ENCODE peak calls at places on chromosomes 3 and 15, in seven cellular contexts. X is fibroblast of lung, I is NT2/D1, Z is endodermal cell, U is neural progenitor cell, W is IMR-90, M is adipocyte. S is an unnamed sample. For H3K4me1 and H3K9me3, the result is how much of the 10 kb centered on the place peaks cover.

GRCh38 chr3:178498866-178499265 is 37.4 kb upstream of the KCNMB2 start:
- DNase-seq in X (no peak), I (no peak), Z (no peak), U (no peak), W (no peak), M (no peak), S (no peak)

GRCh38 chr15:68366314-68366713 is 65.6 kb downstream of the ITGA11 start:
- DNase-seq in X (no peak), I (no peak), Z (peak), U (peak), W (no peak), M (no peak), S (no peak)

GRCh38 chr3:138945646-138946553 is 1.0 kb downstream of the FOXL2 start:
- DNase-seq in X (no peak), I (no peak), Z (peak), U (peak), W (peak), M (peak), S (peak)

GRCh38 chr3:150049317-150049716 is 78.6 kb upstream of the PFN2 start:
- DNase-seq in X (peak), I (no peak), Z (no peak), U (no peak), W (peak), M (peak), S (no peak)

GRCh38 chr3:55609230-55610100 is 122.4 kb upstream of the WNT5A start:
- DNase-seq in X (no peak), I (no peak), Z (no peak), U (no peak), W (no peak), M (no peak), S (no peak)

GRCh38 chr3:174355505-174355904 is 503.6 kb upstream of the NAALADL2 start:
- DNase-seq in X (peak), I (peak), Z (no peak), U (peak), W (peak), M (no peak), S (no peak)

GRCh38 chr3:106379251-106379750 is 510.5 kb upstream of the CBLB start:
- DNase-seq in X (no peak), I (no peak), Z (no peak), U (no peak), W (no peak), M (no peak), S (no peak)

GRCh38 chr3:155504682-155505081 is 211.2 kb upstream of the STRIT1 start:
- DNase-seq in X (no peak), I (no peak), Z (no peak), U (no peak), W (no peak), M (no peak), S (no peak)

GRCh38 chr3:20846081-20846480 is 660.1 kb upstream of the SGO1 start:
- DNase-seq in X (no peak), I (no peak), Z (no peak), U (no peak), W (no peak), M (no peak), S (no peak)

GRCh38 chr15:27861171-27861570 is 237.9 kb downstream of the OCA2 start:
- DNase-seq in X (no peak), I (no peak), Z (no peak), U (no peak), W (no peak), M (no peak), S (no peak)

GRCh38 chr15:40498418-40498817 is 27.6 kb downstream of the CHST14 start:
- DNase-seq in X (peak), I (no peak), Z (no peak), U (no peak), W (peak), M (no peak), S (no peak)

GRCh38 chr3:102224171-102224570 is 210.6 kb upstream of the ZPLD1 start:
- DNase-seq in X (peak), I (no peak), Z (no peak), U (no peak), W (peak), M (peak), S (peak)

GRCh38 chr3:141797167-141797773 is 34.1 kb downstream of the GRK7 start:
- DNase-seq in X (peak), I (peak), Z (peak), U (peak), W (peak), M (no peak), S (peak)

DNA sequence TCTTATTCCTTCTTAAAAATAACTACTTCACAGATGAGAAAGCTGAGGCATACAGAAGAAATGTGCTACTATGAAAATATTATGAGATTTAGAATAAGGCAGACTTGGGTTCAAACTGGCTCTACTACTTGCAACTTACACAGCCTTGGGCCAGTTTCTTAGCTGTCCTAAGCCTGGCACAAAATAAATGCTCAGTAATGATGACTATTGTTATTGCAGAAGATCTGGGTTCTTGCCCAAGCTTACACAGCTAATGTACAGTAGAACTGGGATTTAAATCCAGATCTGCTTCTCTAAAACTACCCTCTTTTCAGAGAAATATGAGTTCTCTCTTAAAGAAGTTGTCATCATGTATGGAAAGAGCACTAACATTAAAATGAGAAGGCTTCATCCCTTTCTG is 228.2 kb upstream of the TPRG1 start:
- DNase-seq in X (peak), I (no peak), Z (no peak), U (no peak), W (peak), M (no peak), S (no peak)
- H3K4me1 ChIP-seq in X (under half), I (under half), Z (under half), U (under half), W (under half), M (half or more), S (under half)

DNA sequence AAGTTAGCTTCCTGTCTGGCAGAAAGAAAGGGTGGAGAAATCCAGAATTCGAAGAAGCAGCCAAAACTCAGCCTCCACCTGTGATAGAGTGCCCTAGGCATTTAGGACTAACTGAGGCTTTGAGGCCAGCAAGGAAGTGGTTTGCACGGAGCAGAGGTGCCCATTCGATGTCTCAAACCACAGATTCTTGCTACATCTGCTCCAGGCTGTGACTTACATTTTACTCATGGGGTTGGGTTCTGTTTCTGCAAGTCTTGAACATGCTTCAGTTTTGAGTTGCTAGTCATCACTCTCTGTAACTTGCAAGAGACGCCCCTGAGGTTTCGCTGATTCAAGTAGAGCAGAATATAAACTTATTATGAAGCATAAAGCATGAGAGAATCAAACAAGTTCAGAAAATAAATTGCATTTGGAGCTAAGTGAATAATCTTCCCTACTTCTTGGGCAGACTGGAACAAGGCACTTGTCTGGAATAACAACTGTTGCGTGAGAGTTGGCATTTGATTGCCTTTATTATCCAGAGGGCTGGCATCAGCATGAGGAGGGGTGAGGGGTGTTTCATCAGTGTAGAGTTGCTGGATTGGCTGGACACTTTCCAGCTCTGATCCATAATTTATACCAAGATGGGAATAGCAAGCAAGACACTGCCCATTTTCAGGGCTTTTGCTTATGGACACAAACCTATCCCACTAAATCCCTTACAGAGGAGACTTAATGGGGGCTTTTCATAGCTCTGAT is 256.5 kb downstream of the AGBL1 start:
- DNase-seq in X (no peak), I (no peak), Z (no peak), U (no peak), W (no peak), M (no peak), S (no peak)
- H3K9me3 ChIP-seq in X (under half), I (under half), Z (under half), U (under half), W (under half), M (under half), S (under half)

GRCh38 chr15:39323157-39323556 is 257.7 kb upstream of the THBS1 start:
- DNase-seq in X (no peak), I (no peak), Z (no peak), U (no peak), W (no peak), M (no peak), S (no peak)
- H3K9ac ChIP-seq in X (no peak), I (no peak), Z (no peak), U (no peak), W (no peak), M (no peak), S (no peak)

GRCh38 chr3:113218011-113218678 is 6.8 kb downstream of the BOC start:
- DNase-seq in X (no peak), I (no peak), Z (no peak), U (no peak), W (no peak), M (no peak), S (no peak)
- H3K4me1 ChIP-seq in X (under half), I (under half), Z (under half), U (under half), W (under half), M (under half), S (under half)

GRCh38 chr3:6097021-6097420 is 763.9 kb upstream of the GRM7 start:
- DNase-seq in X (no peak), I (no peak), Z (no peak), U (no peak), W (no peak), M (no peak), S (no peak)
- H3K9me3 ChIP-seq in X (under half), I (under half), Z (under half), U (under half), W (under half), M (under half), S (under half)

GRCh38 chr3:43215138-43215537 is 71.2 kb upstream of the SNRK start:
- DNase-seq in X (no peak), I (no peak), Z (no peak), U (no peak), W (no peak), M (no peak), S (no peak)

GRCh38 chr3:43214616-43215015 is 71.7 kb upstream of the SNRK start:
- DNase-seq in X (no peak), I (no peak), Z (no peak), U (no peak), W (no peak), M (no peak), S (no peak)

GRCh38 chr3:43212914-43213611 is 73.3 kb upstream of the SNRK start:
- DNase-seq in X (no peak), I (no peak), Z (no peak), U (no peak), W (no peak), M (no peak), S (no peak)

GRCh38 chr3:43211681-43212080 is 74.7 kb upstream of the SNRK start:
- DNase-seq in X (no peak), I (no peak), Z (no peak), U (no peak), W (no peak), M (no peak), S (no peak)

DNA sequence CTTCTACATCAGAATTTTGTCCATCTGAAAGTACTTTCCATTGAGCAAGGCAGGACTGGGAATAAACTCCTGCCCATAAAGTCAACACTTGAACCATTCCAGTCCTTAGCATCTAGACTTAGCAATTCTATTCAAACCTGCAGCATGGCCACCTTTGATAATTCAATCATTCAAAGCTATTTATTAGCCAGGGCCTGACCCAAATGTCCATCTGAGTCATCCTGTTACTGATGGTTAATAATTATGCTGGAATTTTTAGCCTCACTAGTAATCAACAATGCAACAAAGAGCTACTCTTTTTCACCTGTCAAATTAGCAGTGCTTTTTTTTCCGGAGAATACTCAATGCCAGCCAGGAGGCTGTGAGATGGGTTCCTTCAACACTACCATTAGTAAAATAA is 72.7 kb upstream of the SNRK start:
- DNase-seq in X (no peak), I (no peak), Z (no peak), U (no peak), W (no peak), M (no peak), S (no peak)
- H3K9ac ChIP-seq in X (no peak), I (no peak), Z (no peak), U (no peak), W (no peak), M (no peak), S (no peak)

DNA sequence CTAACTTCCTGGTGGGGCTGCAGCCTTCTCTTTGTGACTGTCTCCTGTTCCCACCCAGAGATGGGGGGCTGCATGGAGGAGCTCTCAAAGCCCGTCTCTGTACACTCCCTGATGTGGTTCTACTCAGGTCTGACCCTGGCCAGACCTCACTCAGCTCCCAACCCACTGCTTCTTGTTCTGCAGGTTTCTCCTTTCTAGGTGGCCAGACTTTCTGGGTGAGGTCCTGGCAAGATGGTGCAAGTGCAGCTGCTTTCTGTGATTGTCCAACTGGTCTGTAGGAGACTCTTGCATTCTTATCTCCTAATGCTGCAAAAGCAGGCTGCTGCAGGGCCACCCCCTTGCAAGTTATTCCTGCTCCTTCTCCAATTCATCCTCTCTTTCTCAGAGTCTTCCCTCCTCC is 77.4 kb upstream of the XCR1 start:
- DNase-seq in X (no peak), I (no peak), Z (no peak), U (no peak), W (no peak), M (no peak), S (no peak)
- H3K4me1 ChIP-seq in X (under half), I (under half), Z (under half), U (under half), W (under half), M (under half), S (under half)

GRCh38 chr3:18195836-18196235 is 229.3 kb downstream of the SATB1 start:
- DNase-seq in X (no peak), I (no peak), Z (no peak), U (no peak), W (no peak), M (no peak), S (no peak)
- H3K9me3 ChIP-seq in X (under half), I (under half), Z (half or more), U (under half), W (under half), M (under half), S (under half)

DNA sequence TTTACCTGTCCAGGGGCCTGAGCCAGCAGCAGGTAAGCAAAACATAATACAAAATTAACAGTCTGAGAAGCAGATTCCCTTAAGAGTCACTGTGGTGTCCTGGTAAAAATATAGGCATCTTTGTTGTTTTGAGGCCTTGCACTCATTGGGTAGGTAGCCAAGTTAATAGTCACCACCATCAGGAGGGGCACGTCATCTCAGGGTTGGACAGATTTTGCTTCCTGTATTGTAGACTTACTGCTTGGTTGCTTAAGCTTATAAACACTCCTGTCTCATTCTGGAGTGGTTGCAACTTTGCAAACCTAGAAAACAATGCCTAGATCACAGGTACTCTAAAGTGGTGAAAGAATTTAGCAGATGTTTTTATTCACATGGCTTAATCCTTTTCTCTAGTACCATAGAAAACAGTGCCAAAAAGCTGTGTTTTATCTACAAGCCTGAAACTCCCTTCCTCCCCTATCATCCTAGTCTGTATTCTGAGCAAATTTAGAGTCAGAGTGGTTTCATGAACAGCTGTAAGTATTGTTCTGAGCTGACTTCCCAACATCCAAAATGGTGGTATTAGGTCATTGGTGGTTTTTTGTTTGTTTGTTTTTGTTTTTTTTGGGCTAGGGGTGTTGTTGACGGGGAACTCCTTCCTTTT is 201.8 kb downstream of the AKAP13 start:
- DNase-seq in X (peak), I (no peak), Z (no peak), U (no peak), W (peak), M (no peak), S (peak)
- H3K9ac ChIP-seq in X (no peak), I (no peak), Z (no peak), U (no peak), W (no peak), M (peak), S (peak)